ENCODE peak calls at places on chromosomes 13 and 19, in five cellular contexts. E is T follicular helper cell; B is activated CD4-positive, alpha-beta T cell treated with anti-CD3 and anti-CD28 coated beads, Interleukin-2, amount 50 U/mL, for 48 hours; D is HTR-8/SVneo; C is cardiac muscle cell. O is an unnamed sample.

GRCh38 chr13:46295531-46296464 is 84.1 kb downstream of the LRRC63 start:
- DNase-seq in B (peak; percentile 17), E (peak; percentile 65), C (no peak), D (no peak), O (peak; percentile 89)

GRCh38 chr13:38394777-38395504 is 45.3 kb downstream of the UFM1 start:
- DNase-seq in C (no peak), D (no peak), E (no peak), B (no peak), O (no peak)

GRCh38 chr13:63481334-63481733 is 2065.7 kb upstream of the PCDH20 start:
- DNase-seq in B (no peak), D (peak; percentile 13), C (no peak), E (no peak), O (no peak)

GRCh38 chr19:52689804-52690394 is 44.9 kb downstream of the ZNF611 start:
- DNase-seq in D (no peak), C (peak; percentile 42), E (peak; percentile 12), B (peak; percentile 31), O (no peak)

GRCh38 chr13:59458908-59459579 is 704.7 kb downstream of the DIAPH3 start:
- DNase-seq in C (no peak), B (no peak), D (peak; percentile 20), E (no peak), O (no peak)

GRCh38 chr19:16867211-16867610 is 21.6 kb upstream of the F2RL3 start:
- DNase-seq in E (no peak), D (no peak), C (no peak), B (no peak), O (no peak)

GRCh38 chr13:85659493-85659892 is 139.7 kb downstream of the SLITRK6 start:
- DNase-seq in E (no peak), B (no peak), D (no peak), C (no peak), O (no peak)

GRCh38 chr19:35316560-35316959 is 12.4 kb upstream of the CD22 start:
- DNase-seq in E (no peak), D (no peak), B (no peak), C (no peak), O (no peak)

GRCh38 chr19:1402411-1403070 is 1.2 kb upstream of the GAMT start:
- DNase-seq in C (no peak), B (no peak), E (no peak), D (no peak), O (no peak)